ENCODE peak calls at places on chromosomes 7 and 10, in ten cellular contexts. O, Y, T, V, L, K, J, F, G and E are unnamed samples.

GRCh38 chr7:117673839-117674238 is 194.0 kb downstream of the CFTR start:
- DNase-seq in O (no peak), Y (no peak), T (no peak), V (no peak), L (no peak), K (peak; percentile 56), J (no peak), F (no peak), G (no peak), E (peak; percentile 18)

GRCh38 chr7:2956076-2956475 is 87.6 kb downstream of the CARD11 start:
- DNase-seq in O (no peak), Y (no peak), T (no peak), V (no peak), L (no peak), K (no peak), J (no peak), F (no peak), G (no peak), E (no peak)

GRCh38 chr10:131082201-131082850 is 229.2 kb downstream of the TCERG1L start:
- DNase-seq in O (no peak), Y (no peak), T (no peak), V (no peak), L (no peak), K (no peak), J (no peak), F (no peak), G (no peak), E (no peak)

GRCh38 chr7:82275342-82275741 is 168.2 kb downstream of the CACNA2D1 start:
- DNase-seq in O (no peak), Y (no peak), T (no peak), V (no peak), L (no peak), K (no peak), J (no peak), F (no peak), G (no peak), E (no peak)

GRCh38 chr7:132536646-132537395 is 39.4 kb downstream of the PLXNA4 start:
- DNase-seq in O (no peak), Y (no peak), T (no peak), V (no peak), L (no peak), K (no peak), J (no peak), F (no peak), G (no peak), E (no peak)

GRCh38 chr10:124087672-124088634 is 5.4 kb downstream of the CHST15 start:
- DNase-seq in O (no peak), Y (no peak), T (no peak), V (no peak), L (no peak), K (no peak), J (no peak), F (no peak), G (no peak), E (no peak)

GRCh38 chr10:61941202-61941651 is 39.7 kb downstream of the ARID5B start:
- DNase-seq in O (no peak), Y (no peak), T (no peak), V (no peak), L (no peak), K (peak; percentile 89), J (no peak), F (no peak), G (no peak), E (no peak)

GRCh38 chr10:75508239-75508813 is 76.9 kb downstream of the LRMDA start:
- DNase-seq in O (no peak), Y (no peak), T (no peak), V (no peak), L (no peak), K (peak; percentile 18), J (peak; percentile 54), F (no peak), G (no peak), E (no peak)

GRCh38 chr10:127979017-127979416 is 72.1 kb downstream of the PTPRE start:
- DNase-seq in O (no peak), Y (no peak), T (no peak), V (no peak), L (no peak), K (no peak), J (no peak), F (no peak), G (no peak), E (no peak)

GRCh38 chr7:20282960-20283359 is 47.7 kb upstream of the ITGB8 start:
- DNase-seq in O (no peak), Y (no peak), T (no peak), V (no peak), L (no peak), K (no peak), J (no peak), F (no peak), G (no peak), E (no peak)

GRCh38 chr10:14074062-14074884 is 256.5 kb downstream of the FRMD4A start:
- DNase-seq in O (peak; percentile 99), Y (peak; percentile 53), T (peak; percentile 41), V (no peak), L (no peak), K (peak; percentile 88), J (peak; percentile 98), F (no peak), G (no peak), E (peak; percentile 58)

GRCh38 chr10:76080991-76081390 is 649.6 kb downstream of the LRMDA start:
- DNase-seq in O (no peak), Y (no peak), T (no peak), V (no peak), L (no peak), K (no peak), J (peak; percentile 44), F (no peak), G (no peak), E (no peak)

GRCh38 chr10:99560277-99561126 is 27.8 kb downstream of the NKX2-3 start:
- DNase-seq in O (peak; percentile 10), Y (no peak), T (peak; percentile 94), V (peak; percentile 34), L (peak; percentile 6), K (peak; percentile 68), J (peak; percentile 38), F (peak; percentile 41), G (peak; percentile 24), E (peak; percentile 69)

GRCh38 chr7:46705416-46706255 is 784.6 kb upstream of the IGFBP3 start:
- DNase-seq in O (no peak), Y (no peak), T (no peak), V (no peak), L (no peak), K (no peak), J (peak; percentile 50), F (no peak), G (no peak), E (no peak)

GRCh38 chr10:54194768-54195167 is 606.3 kb downstream of the PCDH15 start:
- DNase-seq in O (no peak), Y (no peak), T (no peak), V (no peak), L (no peak), K (no peak), J (no peak), F (peak; percentile 44), G (no peak), E (no peak)

GRCh38 chr10:23999445-23999844 is 209.5 kb upstream of the KIAA1217 start:
- DNase-seq in O (no peak), Y (no peak), T (no peak), V (no peak), L (no peak), K (no peak), J (no peak), F (no peak), G (no peak), E (no peak)

GRCh38 chr7:36625247-36625646 is 99.0 kb downstream of the AOAH start:
- DNase-seq in O (no peak), Y (no peak), T (no peak), V (no peak), L (no peak), K (no peak), J (no peak), F (no peak), G (no peak), E (no peak)

GRCh38 chr7:115300228-115300870 is 378.5 kb downstream of the MDFIC start:
- DNase-seq in O (no peak), Y (no peak), T (no peak), V (no peak), L (no peak), K (no peak), J (no peak), F (no peak), G (no peak), E (no peak)

GRCh38 chr10:62759599-62760175 is 44.8 kb upstream of the ADO start:
- DNase-seq in O (no peak), Y (no peak), T (no peak), V (no peak), L (no peak), K (no peak), J (no peak), F (no peak), G (no peak), E (no peak)

GRCh38 chr7:143979359-143979758 is 20.8 kb upstream of the OR6B1 start:
- DNase-seq in O (no peak), Y (no peak), T (no peak), V (no peak), L (no peak), K (peak; percentile 69), J (no peak), F (no peak), G (no peak), E (peak; percentile 52)

GRCh38 chr10:76433161-76434005 is 1002.0 kb downstream of the LRMDA start:
- DNase-seq in O (no peak), Y (peak; percentile 4), T (no peak), V (no peak), L (no peak), K (no peak), J (no peak), F (peak; percentile 77), G (no peak), E (no peak)

GRCh38 chr7:139341776-139342244 is 673 bp downstream of the FMC1 start:
- DNase-seq in O (no peak), Y (no peak), T (no peak), V (no peak), L (no peak), K (no peak), J (no peak), F (no peak), G (no peak), E (no peak)

GRCh38 chr7:149866817-149867447 is 6.8 kb upstream of the ATP6V0E2 start:
- DNase-seq in O (no peak), Y (no peak), T (no peak), V (no peak), L (no peak), K (no peak), J (no peak), F (no peak), G (no peak), E (no peak)

GRCh38 chr7:39392151-39392550 is 174.1 kb upstream of the YAE1 start:
- DNase-seq in O (no peak), Y (no peak), T (no peak), V (no peak), L (no peak), K (no peak), J (no peak), F (no peak), G (no peak), E (no peak)

GRCh38 chr10:29749150-29749549 is 114.4 kb upstream of the SVIL start:
- DNase-seq in O (no peak), Y (no peak), T (no peak), V (no peak), L (no peak), K (no peak), J (no peak), F (no peak), G (no peak), E (no peak)

GRCh38 chr10:62632071-62632809 is 172.3 kb upstream of the ADO start:
- DNase-seq in O (peak; percentile 15), Y (no peak), T (no peak), V (no peak), L (peak; percentile 30), K (no peak), J (no peak), F (no peak), G (peak; percentile 37), E (no peak)

GRCh38 chr10:85319826-85320225 is 991.4 kb downstream of the CCSER2 start:
- DNase-seq in O (no peak), Y (no peak), T (no peak), V (peak; percentile 64), L (no peak), K (no peak), J (no peak), F (no peak), G (no peak), E (no peak)

GRCh38 chr7:149821191-149822148 is 16.7 kb upstream of the ZNF862 start:
- DNase-seq in O (no peak), Y (no peak), T (no peak), V (no peak), L (no peak), K (no peak), J (no peak), F (no peak), G (no peak), E (no peak)